ENCODE peak calls at places on chromosomes 4 and X, in seven cellular contexts. L is sigmoid colon, H is body of pancreas, Y is spleen, O is uterus, V is tibial nerve, U is gastrocnemius medialis. G is an unnamed sample. For H3K4me1 and H3K36me3, the result is how much of the 10 kb centered on the place peaks cover.

GRCh38 chrX:77622233-77622632 is 163.8 kb downstream of the ATRX start:
- DNase-seq in H (no peak), V (no peak), L (no peak), U (no peak), Y (no peak), O (no peak), G (no peak)

GRCh38 chr4:147693202-147693601 is 9.2 kb upstream of the PRMT9 start:
- DNase-seq in Y (no peak), H (no peak), U (no peak), L (no peak), V (no peak), O (no peak), G (no peak)

GRCh38 chr4:149985981-149986380 is 92.3 kb upstream of the DCLK2 start:
- DNase-seq in L (no peak), V (no peak), H (no peak), U (no peak), Y (no peak), O (no peak), G (no peak)

GRCh38 chr4:37891221-37892159 is 606 bp downstream of the TBC1D1 start:
- DNase-seq in O (peak), H (peak), L (peak), U (peak), Y (no peak), V (peak), G (peak)

GRCh38 chrX:67961516-67961915 is 417.7 kb downstream of the AR start:
- DNase-seq in U (no peak), Y (no peak), O (no peak), L (no peak), H (no peak), V (no peak), G (no peak)

GRCh38 chr4:96347582-96347981 is 507.7 kb downstream of the PDHA2 start:
- DNase-seq in L (no peak), V (no peak), Y (no peak), H (no peak), O (no peak), U (no peak), G (no peak)

GRCh38 chr4:11543710-11544109 is 115.0 kb upstream of the HS3ST1 start:
- DNase-seq in H (no peak), U (no peak), L (no peak), Y (no peak), O (no peak), V (no peak), G (peak)

GRCh38 chr4:77076889-77077635 is 1.3 kb upstream of the CCNI start:
- DNase-seq in H (no peak), U (no peak), Y (no peak), L (no peak), O (no peak), V (no peak), G (no peak)

GRCh38 chr4:36208884-36209473 is 35.3 kb downstream of the ARAP2 start:
- DNase-seq in O (no peak), Y (no peak), L (no peak), H (no peak), U (no peak), V (no peak), G (no peak)

GRCh38 chr4:8770518-8771257 is 101.0 kb downstream of the HMX1 start:
- DNase-seq in O (no peak), U (no peak), L (peak), Y (peak), V (no peak), H (no peak), G (no peak)

GRCh38 chrX:40806511-40807220 is 71.3 kb upstream of the MED14 start:
- DNase-seq in L (no peak), Y (no peak), H (no peak), O (no peak), V (no peak), U (no peak), G (no peak)

GRCh38 chrX:9291666-9292065 is 173.2 kb upstream of the TBL1X start:
- DNase-seq in V (no peak), L (no peak), H (no peak), O (no peak), U (no peak), Y (no peak), G (no peak)

GRCh38 chrX:136725446-136726104 is 55.2 kb downstream of the ARHGEF6 start:
- DNase-seq in U (peak), H (peak), Y (no peak), V (peak), O (peak), L (peak), G (peak)

GRCh38 chr4:8912506-8912905 is 40.9 kb upstream of the HMX1 start:
- DNase-seq in L (no peak), V (no peak), O (no peak), Y (peak), H (peak), U (no peak), G (no peak)

GRCh38 chr4:128247906-128248305 is 39.7 kb downstream of the PGRMC2 start:
- DNase-seq in O (no peak), V (no peak), L (no peak), U (no peak), H (no peak), Y (no peak), G (no peak)

GRCh38 chr4:169000315-169000714 is 9.7 kb downstream of the CBR4 start:
- DNase-seq in Y (no peak), V (no peak), H (no peak), O (no peak), U (no peak), L (no peak), G (no peak)

GRCh38 chr4:168999836-169000235 is 10.2 kb downstream of the CBR4 start:
- DNase-seq in L (no peak), U (no peak), Y (no peak), O (no peak), H (no peak), V (no peak), G (no peak)

GRCh38 chr4:168995537-168996295 is 14.3 kb downstream of the CBR4 start:
- DNase-seq in V (no peak), O (no peak), H (no peak), Y (no peak), L (no peak), U (no peak), G (no peak)

GRCh38 chr4:168994961-168995360 is 15.1 kb downstream of the CBR4 start:
- DNase-seq in V (no peak), U (no peak), H (no peak), L (no peak), O (no peak), Y (no peak), G (no peak)

DNA sequence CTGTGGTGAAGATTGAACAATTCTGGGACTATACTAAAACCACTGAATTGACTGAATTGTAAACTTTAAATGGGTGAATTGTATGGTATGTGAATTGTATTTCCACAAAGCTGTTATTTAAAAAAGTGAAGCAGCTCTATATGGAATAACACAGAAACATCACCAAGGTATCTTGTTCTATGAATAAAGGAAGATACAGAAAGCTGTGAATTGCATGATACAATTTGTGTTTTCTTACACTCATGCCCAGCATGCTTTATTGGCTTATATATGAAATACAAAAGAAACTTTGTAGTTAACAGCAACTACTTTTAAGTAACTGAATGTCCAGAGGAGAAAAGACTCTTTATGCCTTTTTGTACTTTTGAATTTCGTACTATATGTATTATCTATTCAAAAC is 11.5 kb downstream of the CBR4 start:
- DNase-seq in O (no peak), U (no peak), H (no peak), Y (no peak), V (no peak), L (no peak), G (no peak)
- TF ChIP-seq POLR2A in O (no peak), U (no peak), H (no peak), Y (no peak), V (no peak), L (no peak), G (no peak)

DNA sequence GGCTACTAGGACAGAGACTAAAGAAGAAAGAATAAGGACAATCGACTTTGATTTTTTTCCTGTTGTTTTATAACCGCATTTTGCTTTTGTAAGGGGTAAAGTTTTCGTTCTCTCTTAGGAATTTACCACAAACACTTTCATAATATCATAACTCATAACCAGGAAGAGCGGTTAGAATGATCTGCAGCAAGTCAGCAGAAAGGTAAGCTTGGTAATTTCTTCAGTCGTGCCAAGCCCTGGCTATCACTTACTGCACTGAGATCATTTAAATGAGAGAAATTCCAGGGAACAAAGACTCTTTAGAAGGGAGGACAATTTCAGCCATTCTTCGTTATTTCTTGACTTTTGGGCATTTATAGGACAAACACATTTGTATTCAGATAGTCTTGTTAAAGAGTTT is 258.1 kb downstream of the UNC5C start:
- DNase-seq in V (no peak), Y (no peak), O (no peak), H (no peak), L (no peak), U (no peak), G (no peak)
- H3K4me1 ChIP-seq in V (under half), Y (under half), O (under half), H (under half), L (under half), U (under half), G (under half)

DNA sequence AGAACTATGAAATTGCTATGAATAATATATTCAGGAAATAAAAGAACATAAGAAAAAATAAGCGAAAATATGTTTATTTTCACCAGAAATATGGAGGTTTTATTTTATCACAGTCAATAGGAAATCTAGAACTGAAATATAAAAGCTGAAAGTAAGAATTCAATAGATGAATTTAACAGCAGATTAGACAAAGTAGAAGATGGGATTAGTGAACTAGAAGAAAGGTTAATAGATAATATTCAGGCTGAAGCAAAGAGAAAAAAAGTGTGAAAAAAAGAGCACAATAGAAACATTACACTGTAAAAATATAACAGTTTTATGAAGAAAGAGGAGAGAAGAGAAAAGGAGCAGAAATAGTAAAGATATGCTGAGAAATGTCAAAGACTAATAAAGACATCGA is 1152.1 kb downstream of the FAT4 start:
- DNase-seq in V (no peak), U (no peak), H (no peak), Y (no peak), L (no peak), O (no peak), G (no peak)
- H3K36me3 ChIP-seq in V (under half), U (under half), H (under half), Y (under half), L (under half), O (under half), G (under half)

GRCh38 chr4:25129926-25130325 is 30.3 kb downstream of the SEPSECS start:
- DNase-seq in H (no peak), O (no peak), Y (no peak), L (no peak), U (no peak), V (no peak), G (no peak)

GRCh38 chr4:25128671-25129070 is 31.6 kb downstream of the SEPSECS start:
- DNase-seq in L (no peak), U (no peak), O (no peak), H (no peak), V (no peak), Y (no peak), G (no peak)

GRCh38 chr4:25133132-25133531 is 27.1 kb downstream of the SEPSECS start:
- DNase-seq in U (no peak), H (no peak), V (no peak), O (no peak), L (no peak), Y (no peak), G (no peak)

GRCh38 chr4:25131925-25132324 is 28.3 kb downstream of the SEPSECS start:
- DNase-seq in U (no peak), H (no peak), V (no peak), L (no peak), O (no peak), Y (no peak), G (no peak)

DNA sequence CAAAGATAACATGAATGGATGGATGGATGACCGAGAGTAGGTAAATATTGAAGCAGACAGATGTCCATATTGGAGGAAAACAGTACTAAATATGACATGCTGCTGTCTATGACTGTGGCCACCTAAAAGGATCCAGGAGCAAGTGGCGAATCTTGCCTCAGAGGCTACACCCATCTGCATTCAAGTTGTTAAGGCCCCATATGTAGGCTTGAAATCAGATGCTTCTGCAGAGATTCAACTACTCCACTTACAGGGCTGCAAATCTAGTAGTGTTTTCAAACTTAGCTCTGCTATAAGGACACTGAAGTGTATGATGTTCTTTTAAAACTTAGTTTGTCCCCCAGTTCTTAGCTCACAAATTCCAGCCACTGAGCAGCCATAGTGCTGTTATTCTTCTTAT is 28.9 kb downstream of the SEPSECS start:
- DNase-seq in L (no peak), U (no peak), V (no peak), O (no peak), H (no peak), Y (no peak), G (no peak)
- TF ChIP-seq POLR2A in L (no peak), U (no peak), V (no peak), O (no peak), H (no peak), Y (no peak), G (no peak)